ENCODE peak calls at places on chromosomes 2 and 18, in four cellular contexts. W, L, A and Q are unnamed samples.

GRCh38 chr2:233059797-233060499 is at the start of gene INPP5D:
- DNase-seq in A (no peak), L (peak; percentile 86), W (no peak), Q (no peak)

GRCh38 chr2:118386636-118387302 is 298.5 kb downstream of the INSIG2 start:
- DNase-seq in A (no peak), L (no peak), W (peak; percentile 89), Q (no peak)

GRCh38 chr2:174510583-174511189 is 23.9 kb upstream of the GPR155 start:
- DNase-seq in W (no peak), L (no peak), A (no peak), Q (no peak)

GRCh38 chr18:57359433-57359832 is 7.1 kb downstream of the ST8SIA3 start:
- DNase-seq in L (no peak), A (no peak), W (no peak), Q (no peak)

GRCh38 chr2:163987175-163987574 is 251.4 kb upstream of the FIGN start:
- DNase-seq in A (no peak), W (no peak), L (no peak), Q (no peak)

GRCh38 chr2:45975752-45976517 is 321.3 kb upstream of the EPAS1 start:
- DNase-seq in A (no peak), L (no peak), W (no peak), Q (no peak)

GRCh38 chr2:187435078-187435477 is 13.0 kb downstream of the CALCRL start:
- DNase-seq in A (no peak), W (no peak), L (no peak), Q (no peak)

GRCh38 chr2:226515344-226516055 is 284.1 kb downstream of the IRS1 start:
- DNase-seq in L (no peak), A (no peak), W (no peak), Q (no peak)

GRCh38 chr2:23926289-23926749 is 604 bp downstream of the ATAD2B start:
- DNase-seq in W (peak; percentile 35), L (no peak), A (peak; percentile 41), Q (no peak)

GRCh38 chr2:146438246-146438645 is 1406.6 kb upstream of the ACVR2A start:
- DNase-seq in W (no peak), L (no peak), A (no peak), Q (no peak)

GRCh38 chr2:19900536-19901200 is 1.1 kb downstream of the TTC32 start:
- DNase-seq in A (no peak), L (no peak), W (peak; percentile 33), Q (no peak)

GRCh38 chr2:46379213-46380037 is 82.2 kb downstream of the EPAS1 start:
- DNase-seq in L (no peak), W (no peak), A (no peak), Q (no peak)

GRCh38 chr18:71105078-71105819 is 816.4 kb downstream of the SOCS6 start:
- DNase-seq in W (no peak), A (no peak), L (no peak), Q (peak; percentile 6)

GRCh38 chr2:226995625-226996041 is 159.8 kb downstream of the RHBDD1 start:
- DNase-seq in A (no peak), W (peak; percentile 34), L (peak; percentile 12), Q (peak; percentile 79)

GRCh38 chr2:241771286-241772062 is 5.1 kb upstream of the GAL3ST2 start:
- DNase-seq in W (no peak), A (no peak), L (no peak), Q (no peak)

GRCh38 chr2:65465124-65465523 is 32.7 kb upstream of the SPRED2 start:
- DNase-seq in L (no peak), A (no peak), W (no peak), Q (no peak)

GRCh38 chr2:73997813-73998212 is 13.1 kb downstream of the TET3 start:
- DNase-seq in L (no peak), W (no peak), A (no peak), Q (no peak)
- TF ChIP-seq CTCF in L (no peak), W (no peak), A (no peak), Q (no peak)

GRCh38 chr18:50573679-50574078 is 13.8 kb downstream of the MAPK4 start:
- DNase-seq in W (no peak), L (no peak), A (no peak), Q (no peak)
- TF ChIP-seq CTCF in W (no peak), L (peak; percentile 38), A (no peak), Q (no peak)

GRCh38 chr2:85231242-85231805 is 96.5 kb downstream of the TGOLN2 start:
- DNase-seq in A (no peak), W (no peak), L (no peak), Q (no peak)
- TF ChIP-seq CTCF in A (no peak), W (no peak), L (peak; percentile 31), Q (no peak)

GRCh38 chr18:25672490-25672889 is 320.5 kb upstream of the ZNF521 start:
- DNase-seq in A (no peak), L (no peak), W (no peak), Q (no peak)
- TF ChIP-seq CTCF in A (no peak), L (peak; percentile 42), W (no peak), Q (no peak)

GRCh38 chr2:42361728-42362298 is 796 bp upstream of the COX7A2L start:
- DNase-seq in L (no peak), W (no peak), A (no peak), Q (no peak)
- TF ChIP-seq CTCF in L (no peak), W (no peak), A (no peak), Q (no peak)